ENCODE peak calls at places on chromosomes 12 and 14, in five cellular contexts. R, Z, U, B and J are unnamed samples.

GRCh38 chr12:52910248-52910883 is 5.5 kb upstream of the KRT8 start:
- DNase-seq in R (no peak), Z (no peak), U (no peak), B (no peak), J (no peak)

GRCh38 chr12:14771651-14772137 is 31.6 kb downstream of the WBP11 start:
- DNase-seq in R (peak), Z (no peak), U (no peak), B (peak), J (no peak)

GRCh38 chr12:32756476-32757158 is 920 bp upstream of the YARS2 start:
- DNase-seq in R (no peak), Z (no peak), U (no peak), B (no peak), J (no peak)

GRCh38 chr12:6082613-6083012 is 41.9 kb downstream of the VWF start:
- DNase-seq in R (no peak), Z (no peak), U (no peak), B (no peak), J (no peak)

GRCh38 chr14:81509838-81510452 is 23.7 kb downstream of the SEL1L start:
- DNase-seq in R (peak), Z (no peak), U (no peak), B (no peak), J (no peak)

GRCh38 chr12:2679816-2680675 is 114.7 kb upstream of the FKBP4 start:
- DNase-seq in R (no peak), Z (no peak), U (no peak), B (no peak), J (no peak)

GRCh38 chr12:503111-503761 is 43.5 kb downstream of the B4GALNT3 start:
- DNase-seq in R (no peak), Z (no peak), U (peak), B (no peak), J (no peak)

GRCh38 chr12:2794736-2795289 is at the start of gene FKBP4:
- DNase-seq in R (peak), Z (peak), U (peak), B (peak), J (peak)

GRCh38 chr12:79444089-79444488 is 246.7 kb downstream of the PAWR start:
- DNase-seq in R (no peak), Z (no peak), U (no peak), B (no peak), J (no peak)

GRCh38 chr14:92507174-92507768 is 6.3 kb upstream of the RIN3 start:
- DNase-seq in R (no peak), Z (no peak), U (no peak), B (peak), J (no peak)

GRCh38 chr14:88515499-88516221 is 39.1 kb downstream of the PTPN21 start:
- DNase-seq in R (no peak), Z (no peak), U (no peak), B (no peak), J (no peak)

GRCh38 chr12:40745386-40745785 is 53.1 kb downstream of the CNTN1 start:
- DNase-seq in R (no peak), Z (no peak), U (no peak), B (peak), J (no peak)

GRCh38 chr12:124752437-124753229 is 111.0 kb downstream of the SCARB1 start:
- DNase-seq in R (no peak), Z (no peak), U (no peak), B (no peak), J (no peak)

GRCh38 chr12:25089738-25090137 is 105.2 kb downstream of the DNAI7 start:
- DNase-seq in R (no peak), Z (no peak), U (peak), B (no peak), J (peak)

GRCh38 chr14:88551936-88552565 is 2.8 kb downstream of the PTPN21 start:
- DNase-seq in R (peak), Z (peak), U (no peak), B (no peak), J (peak)

GRCh38 chr14:96852823-96853422 is 55.7 kb downstream of the VRK1 start:
- DNase-seq in R (peak), Z (no peak), U (no peak), B (peak), J (no peak)

GRCh38 chr12:31246470-31246850 is 79.5 kb downstream of the SINHCAF start:
- DNase-seq in R (no peak), Z (no peak), U (no peak), B (no peak), J (no peak)

GRCh38 chr14:53109028-53109687 is 44.0 kb downstream of the DDHD1 start:
- DNase-seq in R (no peak), Z (no peak), U (no peak), B (peak), J (no peak)

GRCh38 chr12:78331764-78332163 is 501.1 kb downstream of the NAV3 start:
- DNase-seq in R (no peak), Z (no peak), U (no peak), B (no peak), J (no peak)

GRCh38 chr14:70804556-70805162 is 4.7 kb downstream of the MAP3K9 start:
- DNase-seq in R (no peak), Z (no peak), U (no peak), B (no peak), J (no peak)

GRCh38 chr14:35332517-35333346 is 40.5 kb downstream of the PSMA6 start:
- DNase-seq in R (no peak), Z (no peak), U (peak), B (no peak), J (no peak)

GRCh38 chr14:105015242-105015641 is 5.6 kb downstream of the CDCA4 start:
- DNase-seq in R (no peak), Z (no peak), U (no peak), B (no peak), J (no peak)

GRCh38 chr12:5718680-5719079 is 226.4 kb downstream of the ANO2 start:
- DNase-seq in R (no peak), Z (peak), U (no peak), B (no peak), J (peak)

GRCh38 chr14:47921133-47921532 is 245.7 kb upstream of the MDGA2 start:
- DNase-seq in R (no peak), Z (no peak), U (no peak), B (no peak), J (no peak)

GRCh38 chr12:10016881-10017280 is 6.5 kb downstream of the CLEC12B start:
- DNase-seq in R (no peak), Z (no peak), U (no peak), B (no peak), J (no peak)

GRCh38 chr12:76337583-76337982 is 10.6 kb downstream of the BBS10 start:
- DNase-seq in R (no peak), Z (no peak), U (no peak), B (no peak), J (no peak)

GRCh38 chr12:131872154-131873046 is 22.0 kb upstream of the ULK1 start:
- DNase-seq in R (no peak), Z (no peak), U (no peak), B (no peak), J (no peak)

GRCh38 chr14:97077253-97077653 is 280.1 kb downstream of the VRK1 start:
- DNase-seq in R (no peak), Z (peak), U (peak), B (no peak), J (peak)

GRCh38 chr12:25806271-25806670 is 152.2 kb upstream of the RASSF8 start:
- DNase-seq in R (no peak), Z (no peak), U (no peak), B (no peak), J (no peak)

GRCh38 chr12:121992059-121992879 is 29.4 kb upstream of the BCL7A start:
- DNase-seq in R (no peak), Z (no peak), U (no peak), B (no peak), J (no peak)

GRCh38 chr12:114692558-114693531 is 8.9 kb upstream of the TBX3 start:
- DNase-seq in R (no peak), Z (no peak), U (no peak), B (no peak), J (no peak)

GRCh38 chr14:46405095-46405494 is 246.5 kb downstream of the RPL10L start:
- DNase-seq in R (no peak), Z (no peak), U (no peak), B (no peak), J (no peak)

GRCh38 chr14:37623552-37623951 is 28.1 kb downstream of the TTC6 start:
- DNase-seq in R (no peak), Z (no peak), U (no peak), B (no peak), J (peak)

GRCh38 chr14:93219103-93219726 is 12.2 kb downstream of the UBR7 start:
- DNase-seq in R (peak), Z (no peak), U (peak), B (peak), J (peak)

GRCh38 chr14:60648934-60649814 is at the start of gene SIX1:
- DNase-seq in R (peak), Z (peak), U (peak), B (no peak), J (no peak)

GRCh38 chr12:116423053-116423452 is 136.1 kb upstream of the MAP1LC3B2 start:
- DNase-seq in R (no peak), Z (no peak), U (no peak), B (no peak), J (no peak)
- TF ChIP-seq CTCF in R (no peak), Z (no peak), U (no peak), B (no peak), J (no peak)

GRCh38 chr12:48973992-48974673 is 2.6 kb upstream of the WNT10B start:
- DNase-seq in R (peak), Z (no peak), U (peak), B (no peak), J (peak)

GRCh38 chr12:48973084-48973483 is 1.5 kb upstream of the WNT10B start:
- DNase-seq in R (no peak), Z (no peak), U (no peak), B (no peak), J (no peak)

GRCh38 chr12:48970702-48971334 is 717 bp downstream of the WNT10B start:
- DNase-seq in R (no peak), Z (no peak), U (no peak), B (no peak), J (no peak)

GRCh38 chr12:48973531-48973930 is 2.0 kb upstream of the WNT10B start:
- DNase-seq in R (no peak), Z (no peak), U (no peak), B (no peak), J (no peak)

DNA sequence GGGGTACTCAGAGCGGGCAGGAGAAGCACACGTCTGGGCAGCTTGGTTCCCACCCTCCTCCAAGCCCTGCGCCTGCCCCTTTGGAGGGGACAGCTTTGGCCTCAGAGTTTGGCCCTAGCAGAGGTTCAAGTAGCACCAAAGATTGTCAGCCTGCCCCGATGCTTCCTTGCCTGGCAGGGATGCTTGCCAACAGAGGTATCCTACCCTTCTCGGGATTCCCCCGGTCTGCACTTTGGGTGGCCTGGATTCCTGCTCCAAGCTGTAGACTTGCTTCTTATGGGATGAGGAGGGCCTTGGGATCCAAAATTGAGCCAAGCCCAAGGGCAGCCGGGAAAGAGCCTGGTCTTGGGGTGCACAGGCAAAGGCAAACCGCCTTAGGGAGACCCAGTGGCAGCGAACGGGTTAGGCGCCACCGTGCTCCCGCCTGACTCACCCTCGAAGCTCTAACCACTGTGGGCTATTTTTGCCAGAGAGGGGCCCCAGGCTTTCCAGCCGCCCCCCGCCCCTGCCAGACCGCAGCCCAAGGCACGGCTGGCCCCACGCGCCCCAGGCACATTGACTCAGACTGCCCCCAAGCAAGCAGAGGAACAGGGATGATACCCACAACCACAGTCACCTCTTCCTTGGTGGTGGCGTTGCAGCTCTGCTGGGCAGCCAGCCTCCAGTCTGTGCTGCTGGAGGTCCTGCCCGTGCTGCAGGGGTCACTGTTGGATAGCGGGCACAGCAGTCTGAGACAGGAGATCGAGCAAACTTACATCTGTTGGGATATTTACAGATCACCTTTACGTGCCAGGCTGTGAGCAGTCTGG is 882 bp upstream of the WNT10B start:
- DNase-seq in R (no peak), Z (no peak), U (no peak), B (no peak), J (no peak)
- TF ChIP-seq CTCF in R (no peak), Z (no peak), U (no peak), B (no peak), J (no peak)

GRCh38 chr12:45464699-45465098 is 248.8 kb downstream of the ANO6 start:
- DNase-seq in R (no peak), Z (no peak), U (no peak), B (no peak), J (no peak)
- TF ChIP-seq CTCF in R (no peak), Z (peak), U (no peak), B (no peak), J (no peak)

DNA sequence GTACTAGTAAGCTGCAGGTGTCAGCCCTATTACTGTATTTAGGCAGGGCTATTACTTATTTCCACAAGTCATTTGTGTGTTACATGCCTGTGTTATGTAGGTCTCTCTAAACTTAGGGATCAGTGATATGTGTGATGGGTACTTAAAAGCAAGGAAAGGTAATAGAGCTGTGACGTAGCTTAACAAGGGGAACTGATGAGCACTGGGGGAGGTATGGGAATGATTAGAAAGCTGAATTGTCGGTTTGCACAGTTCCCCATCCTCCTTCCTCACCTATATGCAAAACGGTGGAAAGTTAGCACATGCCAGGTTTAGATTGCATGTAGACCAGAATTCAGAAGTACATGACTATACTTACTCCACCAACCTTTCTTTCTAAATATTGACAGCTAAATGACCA is 494.3 kb upstream of the GARIN6 start:
- DNase-seq in R (no peak), Z (no peak), U (no peak), B (no peak), J (no peak)
- TF ChIP-seq CTCF in R (no peak), Z (no peak), U (no peak), B (no peak), J (no peak)

GRCh38 chr12:67433393-67434175 is 164.4 kb downstream of the CAND1 start:
- DNase-seq in R (no peak), Z (no peak), U (no peak), B (peak), J (no peak)
- TF ChIP-seq CTCF in R (no peak), Z (no peak), U (no peak), B (no peak), J (no peak)

DNA sequence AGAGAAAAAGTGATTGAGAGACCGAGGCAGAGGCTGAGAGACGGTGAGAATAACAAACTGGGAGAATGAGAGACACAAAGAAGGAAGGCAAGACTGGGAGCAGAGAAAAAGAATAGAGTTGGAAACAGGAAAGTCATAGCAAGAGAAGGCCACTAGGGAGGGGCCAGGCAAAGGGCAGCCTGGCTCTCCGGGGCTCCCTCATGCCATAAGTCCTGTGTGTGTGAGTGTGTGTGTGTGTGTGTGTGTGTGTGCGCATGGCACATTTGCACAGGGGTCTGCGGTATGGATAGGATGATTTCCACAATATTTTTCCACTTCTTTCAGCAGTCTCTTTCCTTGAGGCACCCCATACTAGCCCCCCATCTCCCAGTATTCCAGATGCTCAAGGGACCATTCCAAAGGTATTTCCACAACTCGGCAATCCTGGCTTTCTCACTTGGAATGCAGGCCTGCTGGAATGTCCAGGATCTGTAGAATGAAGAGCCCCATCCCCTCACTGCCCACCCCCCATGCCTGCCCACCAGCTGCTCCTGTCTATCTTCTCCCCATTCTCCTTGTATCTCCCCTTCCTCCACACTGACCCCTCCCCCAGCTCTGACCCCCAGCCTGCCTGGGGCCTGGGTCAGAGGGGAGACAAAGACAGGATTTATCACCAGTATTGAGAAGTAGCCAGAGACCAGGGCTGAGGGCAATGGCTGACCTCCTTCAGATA is 9.0 kb downstream of the GPR84 start:
- DNase-seq in R (peak), Z (no peak), U (no peak), B (no peak), J (no peak)
- TF ChIP-seq CTCF in R (no peak), Z (no peak), U (no peak), B (no peak), J (no peak)

GRCh38 chr12:69880566-69880965 is 55.5 kb downstream of the MYRFL start:
- DNase-seq in R (no peak), Z (no peak), U (no peak), B (peak), J (no peak)
- TF ChIP-seq CTCF in R (no peak), Z (no peak), U (no peak), B (peak), J (no peak)